ENCODE peak calls at places on chromosomes 4 and X, in four cellular contexts. E, W, V and D are unnamed samples.

GRCh38 chrX:135421537-135421931 is 210 bp upstream of the SMIM10L2A start:
- DNase-seq in E (peak), W (peak), V (peak), D (peak)

GRCh38 chrX:38313190-38313589 is 14.1 kb downstream of the RPGR start:
- DNase-seq in E (no peak), W (no peak), V (no peak), D (no peak)

GRCh38 chr4:79050521-79050880 is 111.3 kb upstream of the PAQR3 start:
- DNase-seq in E (no peak), W (no peak), V (no peak), D (no peak)

GRCh38 chr4:20645231-20645630 is 55.0 kb upstream of the PACRGL start:
- DNase-seq in E (no peak), W (no peak), V (no peak), D (no peak)

GRCh38 chrX:65491620-65492019 is 43.0 kb downstream of the LAS1L start:
- DNase-seq in E (no peak), W (no peak), V (no peak), D (no peak)

GRCh38 chr4:19803406-19803805 is 448.3 kb upstream of the SLIT2 start:
- DNase-seq in E (no peak), W (no peak), V (no peak), D (no peak)

GRCh38 chr4:103400405-103400804 is 202.3 kb upstream of the CENPE start:
- DNase-seq in E (no peak), W (no peak), V (no peak), D (peak)

GRCh38 chr4:183328832-183329231 is 6.6 kb upstream of the CLDN24 start:
- DNase-seq in E (no peak), W (no peak), V (no peak), D (no peak)

GRCh38 chr4:174214102-174214878 is 69.2 kb downstream of the FBXO8 start:
- DNase-seq in E (no peak), W (no peak), V (no peak), D (no peak)

GRCh38 chrX:41449138-41449537 is 2.0 kb downstream of the NYX start:
- DNase-seq in E (no peak), W (no peak), V (no peak), D (no peak)

GRCh38 chrX:20857746-20858145 is 516.5 kb upstream of the CNKSR2 start:
- DNase-seq in E (no peak), W (no peak), V (no peak), D (no peak)

GRCh38 chrX:24355095-24355494 is 5.3 kb upstream of the SUPT20HL1 start:
- DNase-seq in E (no peak), W (no peak), V (no peak), D (no peak)

GRCh38 chr4:121656269-121656641 is 40.5 kb downstream of the ANXA5 start:
- DNase-seq in E (peak), W (peak), V (peak), D (peak)

GRCh38 chr4:145881991-145882390 is 56.6 kb downstream of the ZNF827 start:
- DNase-seq in E (no peak), W (no peak), V (no peak), D (peak)

GRCh38 chr4:119733431-119733830 is 104.8 kb upstream of the PDE5A start:
- DNase-seq in E (no peak), W (no peak), V (no peak), D (no peak)

GRCh38 chrX:2325076-2325784 is 175.5 kb downstream of the DHRSX start:
- DNase-seq in E (peak), W (no peak), V (no peak), D (no peak)

GRCh38 chr4:185011408-185011807 is 6.9 kb upstream of the HELT start:
- DNase-seq in E (no peak), W (no peak), V (no peak), D (no peak)

GRCh38 chrX:133005038-133005437 is 46.6 kb upstream of the HS6ST2 start:
- DNase-seq in E (no peak), W (no peak), V (no peak), D (peak)

GRCh38 chr4:151664289-151664688 is 96.5 kb downstream of the GATB start:
- DNase-seq in E (no peak), W (no peak), V (no peak), D (no peak)

GRCh38 chr4:186104114-186104894 is at the start of gene FAM149A:
- DNase-seq in E (no peak), W (peak), V (peak), D (peak)

GRCh38 chrX:69229436-69229835 is 64.2 kb upstream of the PJA1 start:
- DNase-seq in E (peak), W (no peak), V (no peak), D (no peak)

GRCh38 chrX:75038925-75039324 is 113.7 kb upstream of the NEXMIF start:
- DNase-seq in E (peak), W (no peak), V (no peak), D (peak)

GRCh38 chr4:158605393-158605792 is 66.3 kb downstream of the C4orf46 start:
- DNase-seq in E (no peak), W (no peak), V (no peak), D (no peak)

GRCh38 chrX:129773649-129774458 is 5.9 kb upstream of the SASH3 start:
- DNase-seq in E (no peak), W (no peak), V (no peak), D (no peak)

GRCh38 chrX:120457766-120458180 is 11.3 kb downstream of the LAMP2 start:
- DNase-seq in E (peak), W (no peak), V (no peak), D (peak)

GRCh38 chr4:27267435-27268355 is 407.1 kb downstream of the STIM2 start:
- DNase-seq in E (no peak), W (no peak), V (no peak), D (no peak)

GRCh38 chr4:163631288-163631687 is 136.8 kb downstream of the TMA16 start:
- DNase-seq in E (no peak), W (no peak), V (no peak), D (no peak)

GRCh38 chrX:14698770-14699169 is 169.4 kb downstream of the GLRA2 start:
- DNase-seq in E (no peak), W (no peak), V (no peak), D (no peak)

GRCh38 chr4:100311181-100311580 is 120.9 kb upstream of the DDIT4L start:
- DNase-seq in E (no peak), W (no peak), V (no peak), D (no peak)

GRCh38 chr4:166252487-166253402 is 379.7 kb downstream of the TLL1 start:
- DNase-seq in E (no peak), W (no peak), V (no peak), D (peak)

GRCh38 chrX:120253784-120254183 is 3.2 kb downstream of the ZBTB33 start:
- DNase-seq in E (no peak), W (no peak), V (no peak), D (no peak)

GRCh38 chr4:101071241-101071640 is 276.1 kb downstream of the PPP3CA start:
- DNase-seq in E (no peak), W (no peak), V (no peak), D (no peak)

GRCh38 chr4:47786958-47787370 is 50.9 kb downstream of the CORIN start:
- DNase-seq in E (no peak), W (no peak), V (no peak), D (peak)